ENCODE peak calls at places on chromosomes 16 and 17, in seven cellular contexts. M, R, Y, O, W, Q and F are unnamed samples.

GRCh38 chr17:40561871-40562611 is 3.2 kb downstream of the CCR7 start:
- DNase-seq in M (peak; percentile 28), R (peak; percentile 69), Y (no peak), O (no peak), W (no peak), Q (no peak), F (peak; percentile 51)

GRCh38 chr17:77485089-77485833 is 344.5 kb downstream of the SEC14L1 start:
- DNase-seq in M (no peak), R (no peak), Y (no peak), O (no peak), W (no peak), Q (no peak), F (no peak)

GRCh38 chr17:41588126-41588810 is 1.6 kb upstream of the KRT14 start:
- DNase-seq in M (peak; percentile 10), R (peak; percentile 79), Y (no peak), O (no peak), W (no peak), Q (no peak), F (no peak)

GRCh38 chr16:67694611-67695010 is 24.5 kb downstream of the GFOD2 start:
- DNase-seq in M (no peak), R (no peak), Y (no peak), O (no peak), W (no peak), Q (no peak), F (no peak)

GRCh38 chr16:2233046-2233775 is 3.0 kb upstream of the DNASE1L2 start:
- DNase-seq in M (no peak), R (peak; percentile 79), Y (no peak), O (no peak), W (no peak), Q (no peak), F (no peak)

GRCh38 chr17:49278076-49278475 is 47.5 kb upstream of the PHOSPHO1 start:
- DNase-seq in M (no peak), R (peak; percentile 29), Y (no peak), O (no peak), W (no peak), Q (no peak), F (peak; percentile 56)

GRCh38 chr16:49754495-49755290 is 101.2 kb downstream of the ZNF423 start:
- DNase-seq in M (peak; percentile 62), R (no peak), Y (no peak), O (no peak), W (no peak), Q (no peak), F (no peak)

GRCh38 chr16:31711344-31711845 is 162.2 kb upstream of the ZNF267 start:
- DNase-seq in M (no peak), R (no peak), Y (no peak), O (no peak), W (no peak), Q (no peak), F (no peak)

GRCh38 chr16:25256821-25257503 is 683 bp downstream of the ZKSCAN2 start:
- DNase-seq in M (peak; percentile 46), R (no peak), Y (peak; percentile 3), O (no peak), W (no peak), Q (no peak), F (peak; percentile 64)

GRCh38 chr17:45345554-45346254 is 28.9 kb upstream of the MAP3K14 start:
- DNase-seq in M (peak; percentile 74), R (peak; percentile 68), Y (no peak), O (no peak), W (no peak), Q (no peak), F (no peak)

GRCh38 chr17:17519886-17520285 is 23.7 kb upstream of the RASD1 start:
- DNase-seq in M (no peak), R (no peak), Y (no peak), O (no peak), W (no peak), Q (no peak), F (no peak)

GRCh38 chr17:57869599-57870282 is 19.9 kb upstream of the MRPS23 start:
- DNase-seq in M (peak; percentile 87), R (no peak), Y (no peak), O (peak; percentile 91), W (no peak), Q (no peak), F (peak; percentile 78)

GRCh38 chr16:90020260-90020837 is 1.1 kb upstream of the DBNDD1 start:
- DNase-seq in M (no peak), R (no peak), Y (no peak), O (no peak), W (no peak), Q (no peak), F (peak; percentile 77)